ENCODE peak calls at places on chromosome 13, in eight cellular contexts. B, V, A, J, X, Q, G and U are unnamed samples.
A peak's percentile ranks its signal among the peaks of the same experiment; 100 is the strongest.

GRCh38 chr13:63636231-63636993 is 2220.8 kb upstream of the PCDH20 start:
- DNase-seq in B (no peak), V (no peak), A (peak; percentile 4), J (no peak), X (no peak), Q (no peak), G (peak; percentile 14), U (no peak)

GRCh38 chr13:78604782-78605611 is 1.6 kb upstream of the POU4F1 start:
- DNase-seq in B (no peak), V (no peak), A (no peak), J (peak; percentile 36), X (peak; percentile 8), Q (no peak), G (peak; percentile 61), U (no peak)

GRCh38 chr13:35157143-35157755 is 215.2 kb downstream of the NBEA start:
- DNase-seq in B (no peak), V (no peak), A (peak; percentile 38), J (peak; percentile 29), X (peak; percentile 50), Q (no peak), G (peak; percentile 56), U (no peak)

GRCh38 chr13:46181799-46182490 is at the start of gene LCP1:
- DNase-seq in B (no peak), V (no peak), A (no peak), J (peak; percentile 10), X (no peak), Q (no peak), G (no peak), U (no peak)

GRCh38 chr13:98785968-98786367 is 33.5 kb upstream of the SLC15A1 start:
- DNase-seq in B (no peak), V (no peak), A (no peak), J (no peak), X (no peak), Q (no peak), G (no peak), U (no peak)

GRCh38 chr13:78012046-78012445 is 93.4 kb upstream of the EDNRB start:
- DNase-seq in B (no peak), V (no peak), A (no peak), J (no peak), X (no peak), Q (no peak), G (no peak), U (no peak)

GRCh38 chr13:91355099-91355825 is 7.8 kb downstream of the MIR17HG start:
- DNase-seq in B (no peak), V (no peak), A (no peak), J (no peak), X (no peak), Q (no peak), G (no peak), U (no peak)

GRCh38 chr13:93450226-93450625 is 223.6 kb downstream of the GPC6 start:
- DNase-seq in B (no peak), V (no peak), A (no peak), J (peak; percentile 58), X (peak; percentile 73), Q (no peak), G (no peak), U (peak; percentile 10)

GRCh38 chr13:96081888-96082287 is 8.0 kb upstream of the HS6ST3 start:
- DNase-seq in B (no peak), V (no peak), A (no peak), J (no peak), X (no peak), Q (no peak), G (no peak), U (no peak)

GRCh38 chr13:27917121-27917947 is 2.5 kb upstream of the PDX1 start:
- DNase-seq in B (no peak), V (no peak), A (no peak), J (no peak), X (no peak), Q (no peak), G (no peak), U (no peak)

GRCh38 chr13:23616228-23616627 is 46.0 kb downstream of the TNFRSF19 start:
- DNase-seq in B (no peak), V (no peak), A (no peak), J (no peak), X (no peak), Q (no peak), G (no peak), U (no peak)
- H3K27ac ChIP-seq in B (no peak overlapping the region), V (no peak overlapping the region), A (no peak overlapping the region), J (no peak overlapping the region), X (no peak overlapping the region), Q (no peak overlapping the region), G (no peak overlapping the region), U (no peak overlapping the region)

GRCh38 chr13:29819157-29819556 is 31.3 kb downstream of the UBL3 start:
- DNase-seq in B (no peak), V (no peak), A (no peak), J (no peak), X (no peak), Q (no peak), G (no peak), U (no peak)
- H3K27ac ChIP-seq in B (no peak overlapping the region), V (no peak overlapping the region), A (no peak overlapping the region), J (no peak overlapping the region), X (no peak overlapping the region), Q (no peak overlapping the region), G (no peak overlapping the region), U (no peak overlapping the region)

GRCh38 chr13:110269509-110270185 is 37.3 kb downstream of the COL4A1 start:
- DNase-seq in B (no peak), V (no peak), A (no peak), J (no peak), X (no peak), Q (no peak), G (no peak), U (no peak)

GRCh38 chr13:110272227-110272626 is 34.7 kb downstream of the COL4A1 start:
- DNase-seq in B (no peak), V (no peak), A (no peak), J (no peak), X (no peak), Q (no peak), G (no peak), U (no peak)

GRCh38 chr13:110271313-110271712 is 35.6 kb downstream of the COL4A1 start:
- DNase-seq in B (no peak), V (no peak), A (no peak), J (no peak), X (no peak), Q (no peak), G (no peak), U (no peak)

GRCh38 chr13:110268576-110269185 is 38.3 kb downstream of the COL4A1 start:
- DNase-seq in B (no peak), V (no peak), A (no peak), J (no peak), X (no peak), Q (no peak), G (no peak), U (no peak)

GRCh38 chr13:110270507-110270906 is 36.5 kb downstream of the COL4A1 start:
- DNase-seq in B (no peak), V (no peak), A (no peak), J (no peak), X (no peak), Q (no peak), G (no peak), U (no peak)
- H3K27ac ChIP-seq in B (no peak overlapping the region), V (no peak overlapping the region), A (no peak overlapping the region), J (no peak overlapping the region), X (no peak overlapping the region), Q (peak overlapping the region; percentile 17), G (no peak overlapping the region), U (no peak overlapping the region)

DNA sequence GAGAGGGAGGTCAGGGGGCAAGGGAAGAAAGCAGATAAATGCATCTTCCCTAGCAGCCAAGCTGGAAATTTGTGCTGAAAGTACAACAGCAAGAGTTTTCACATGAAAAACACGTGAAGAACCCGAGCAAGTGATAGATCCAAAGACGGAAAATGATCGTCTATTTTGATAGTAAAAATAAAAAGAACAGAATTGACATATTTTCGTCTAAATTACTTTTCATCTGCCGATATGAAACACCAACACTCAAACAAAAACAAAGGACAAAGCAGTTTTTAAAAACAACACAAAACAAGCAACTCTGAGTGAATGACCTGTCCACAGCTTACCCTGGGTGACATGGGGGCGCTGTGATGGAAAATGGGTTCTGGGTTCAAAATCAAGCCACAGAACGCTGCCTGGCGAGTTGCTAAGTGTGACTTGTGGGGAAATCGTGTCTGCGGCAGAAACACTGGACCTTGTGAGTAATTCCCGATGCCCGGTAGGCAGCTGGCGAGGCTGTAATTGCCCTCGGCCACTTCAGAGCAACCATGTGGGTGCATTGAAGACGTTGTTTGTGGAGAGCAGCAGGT is 7.3 kb downstream of the SOX1 start:
- DNase-seq in B (no peak), V (no peak), A (no peak), J (no peak), X (no peak), Q (no peak), G (no peak), U (no peak)
- H3K27ac ChIP-seq in B (no peak overlapping the region), V (no peak overlapping the region), A (no peak overlapping the region), J (no peak overlapping the region), X (no peak overlapping the region), Q (no peak overlapping the region), G (no peak overlapping the region), U (no peak overlapping the region)